ENCODE peak calls at places on chromosomes 4 and X, in four cellular contexts. Q, O, K and G are unnamed samples.

GRCh38 chr4:44447563-44448504 is 775 bp downstream of the KCTD8 start:
- DNase-seq in Q (no peak), O (no peak), K (peak; percentile 12), G (no peak)

GRCh38 chr4:82005153-82005552 is 368.6 kb downstream of the HNRNPD start:
- DNase-seq in Q (no peak), O (no peak), K (no peak), G (no peak)

GRCh38 chr4:185463541-185463940 is 8.0 kb downstream of the CCDC110 start:
- DNase-seq in Q (no peak), O (no peak), K (no peak), G (no peak)

GRCh38 chrX:19678941-19679340 is 163.6 kb upstream of the MAP3K15 start:
- DNase-seq in Q (no peak), O (peak; percentile 64), K (no peak), G (no peak)

GRCh38 chrX:154714925-154715324 is 36.0 kb downstream of the GAB3 start:
- DNase-seq in Q (no peak), O (peak; percentile 80), K (peak; percentile 1), G (peak; percentile 39)

GRCh38 chrX:17689971-17690409 is 47.3 kb upstream of the SCML1 start:
- DNase-seq in Q (peak; percentile 23), O (peak; percentile 53), K (peak; percentile 76), G (no peak)

GRCh38 chrX:16664059-16664458 is 14.1 kb downstream of the S100G start:
- DNase-seq in Q (no peak), O (no peak), K (no peak), G (no peak)

GRCh38 chr4:89119836-89120235 is 8.5 kb downstream of the TIGD2 start:
- DNase-seq in Q (no peak), O (no peak), K (no peak), G (no peak)

GRCh38 chr4:99968330-99968729 is 18.3 kb upstream of the H2AZ1 start:
- DNase-seq in Q (peak; percentile 76), O (no peak), K (no peak), G (no peak)

GRCh38 chr4:2905544-2905943 is 57.7 kb downstream of the NOP14 start:
- DNase-seq in Q (no peak), O (no peak), K (no peak), G (no peak)

GRCh38 chr4:4386296-4386735 is 586 bp upstream of the NSG1 start:
- DNase-seq in Q (no peak), O (no peak), K (peak; percentile 72), G (no peak)

GRCh38 chr4:2950221-2950989 is 12.8 kb downstream of the NOP14 start:
- DNase-seq in Q (no peak), O (no peak), K (no peak), G (no peak)

GRCh38 chrX:48531359-48531954 is 8.1 kb upstream of the TBC1D25 start:
- DNase-seq in Q (no peak), O (no peak), K (no peak), G (no peak)

GRCh38 chrX:38052096-38052495 is 45.7 kb downstream of the SYTL5 start:
- DNase-seq in Q (peak; percentile 46), O (no peak), K (no peak), G (no peak)

GRCh38 chrX:1162119-1162916 is 50.1 kb downstream of the CRLF2 start:
- DNase-seq in Q (no peak), O (no peak), K (no peak), G (no peak)

GRCh38 chr4:186534056-186534455 is 21.3 kb downstream of the MTNR1A start:
- DNase-seq in Q (no peak), O (no peak), K (no peak), G (no peak)

GRCh38 chrX:136202889-136203288 is 48.3 kb downstream of the MAP7D3 start:
- DNase-seq in Q (no peak), O (no peak), K (no peak), G (no peak)

GRCh38 chr4:14827111-14827510 is 175.2 kb upstream of the CPEB2 start:
- DNase-seq in Q (no peak), O (no peak), K (no peak), G (no peak)

GRCh38 chr4:81565137-81565870 is 93.6 kb upstream of the RASGEF1B start:
- DNase-seq in Q (no peak), O (no peak), K (no peak), G (no peak)

GRCh38 chr4:163164110-163164509 is 2.6 kb downstream of the NAF1 start:
- DNase-seq in Q (no peak), O (no peak), K (no peak), G (no peak)

GRCh38 chr4:6908397-6909112 is 1.1 kb upstream of the TBC1D14 start:
- DNase-seq in Q (no peak), O (no peak), K (no peak), G (no peak)

GRCh38 chrX:12672362-12673106 is 118.7 kb upstream of the PRPS2 start:
- DNase-seq in Q (no peak), O (no peak), K (no peak), G (no peak)

GRCh38 chr4:95510877-95511276 is 37.9 kb downstream of the UNC5C start:
- DNase-seq in Q (no peak), O (no peak), K (no peak), G (no peak)

GRCh38 chr4:93018243-93018642 is 714.5 kb downstream of the GRID2 start:
- DNase-seq in Q (no peak), O (no peak), K (no peak), G (no peak)

GRCh38 chr4:86981789-86982188 is 47.0 kb downstream of the AFF1 start:
- DNase-seq in Q (no peak), O (peak; percentile 76), K (no peak), G (no peak)